ENCODE peak calls at places on chromosomes 2 and 18, in seven cellular contexts. One of them, this sample, is unnamed.
A peak's percentile ranks its signal among the peaks of the same experiment; 100 is the strongest.

GRCh38 chr2:1867141-1867540 is 122.8 kb upstream of the PXDN start:
- DNase-seq in body of pancreas: no peak
- DNase-seq in mesendoderm: no peak
- DNase-seq in tibial artery: no peak
- DNase-seq in prostate gland: no peak
- DNase-seq in adrenal gland: no peak
- DNase-seq in iPS DF 6.9: no peak
- DNase-seq in this sample: no peak

GRCh38 chr18:25284861-25285574 is 66.9 kb downstream of the ZNF521 start:
- DNase-seq in prostate gland: no peak
- DNase-seq in tibial artery: no peak
- DNase-seq in adrenal gland: no peak
- DNase-seq in iPS DF 6.9: no peak
- DNase-seq in mesendoderm: peak; percentile 14
- DNase-seq in body of pancreas: no peak
- DNase-seq in this sample: peak; percentile 70

GRCh38 chr2:45731146-45731545 is 79.7 kb downstream of the PRKCE start:
- DNase-seq in body of pancreas: no peak
- DNase-seq in mesendoderm: no peak
- DNase-seq in prostate gland: no peak
- DNase-seq in tibial artery: no peak
- DNase-seq in iPS DF 6.9: no peak
- DNase-seq in adrenal gland: no peak
- DNase-seq in this sample: no peak

GRCh38 chr18:38493991-38494559 is 928.5 kb upstream of the CELF4 start:
- DNase-seq in prostate gland: no peak
- DNase-seq in tibial artery: no peak
- DNase-seq in adrenal gland: no peak
- DNase-seq in body of pancreas: no peak
- DNase-seq in iPS DF 6.9: no peak
- DNase-seq in mesendoderm: peak; percentile 16
- DNase-seq in this sample: no peak

GRCh38 chr18:12352188-12352587 is 24.8 kb downstream of the AFG3L2 start:
- DNase-seq in mesendoderm: no peak
- DNase-seq in prostate gland: no peak
- DNase-seq in adrenal gland: no peak
- DNase-seq in tibial artery: no peak
- DNase-seq in iPS DF 6.9: no peak
- DNase-seq in body of pancreas: no peak
- DNase-seq in this sample: no peak

GRCh38 chr18:76231402-76231801 is 263.6 kb downstream of the ZNF516 start:
- DNase-seq in prostate gland: no peak
- DNase-seq in mesendoderm: peak; percentile 13
- DNase-seq in adrenal gland: no peak
- DNase-seq in body of pancreas: no peak
- DNase-seq in iPS DF 6.9: no peak
- DNase-seq in tibial artery: no peak
- DNase-seq in this sample: no peak

GRCh38 chr2:37586663-37587409 is 84.6 kb downstream of the CDC42EP3 start:
- DNase-seq in prostate gland: no peak
- DNase-seq in mesendoderm: no peak
- DNase-seq in tibial artery: no peak
- DNase-seq in body of pancreas: no peak
- DNase-seq in adrenal gland: no peak
- DNase-seq in iPS DF 6.9: no peak
- DNase-seq in this sample: no peak

GRCh38 chr2:146363731-146364130 is 1481.1 kb upstream of the ACVR2A start:
- DNase-seq in prostate gland: no peak
- DNase-seq in mesendoderm: no peak
- DNase-seq in adrenal gland: no peak
- DNase-seq in iPS DF 6.9: no peak
- DNase-seq in tibial artery: no peak
- DNase-seq in body of pancreas: no peak
- DNase-seq in this sample: no peak

GRCh38 chr2:54726940-54727339 is 3.5 kb downstream of the EML6 start:
- DNase-seq in iPS DF 6.9: no peak
- DNase-seq in tibial artery: no peak
- DNase-seq in mesendoderm: no peak
- DNase-seq in body of pancreas: no peak
- DNase-seq in adrenal gland: no peak
- DNase-seq in prostate gland: no peak
- DNase-seq in this sample: no peak

GRCh38 chr2:6694555-6694954 is 171.2 kb downstream of the CMPK2 start:
- DNase-seq in adrenal gland: no peak
- DNase-seq in iPS DF 6.9: no peak
- DNase-seq in prostate gland: no peak
- DNase-seq in tibial artery: no peak
- DNase-seq in mesendoderm: no peak
- DNase-seq in body of pancreas: peak; percentile 13
- DNase-seq in this sample: peak; percentile 53

GRCh38 chr2:19682493-19682892 is 219.3 kb downstream of the TTC32 start:
- DNase-seq in adrenal gland: no peak
- DNase-seq in body of pancreas: no peak
- DNase-seq in mesendoderm: no peak
- DNase-seq in prostate gland: no peak
- DNase-seq in iPS DF 6.9: no peak
- DNase-seq in tibial artery: no peak
- DNase-seq in this sample: no peak

GRCh38 chr2:99448556-99448955 is 41.3 kb downstream of the REV1 start:
- DNase-seq in iPS DF 6.9: no peak
- DNase-seq in adrenal gland: no peak
- DNase-seq in mesendoderm: no peak
- DNase-seq in body of pancreas: no peak
- DNase-seq in tibial artery: no peak
- DNase-seq in prostate gland: no peak
- DNase-seq in this sample: no peak

GRCh38 chr2:133434962-133435668 is 133.1 kb downstream of the NCKAP5 start:
- DNase-seq in tibial artery: no peak
- DNase-seq in iPS DF 6.9: no peak
- DNase-seq in adrenal gland: peak; percentile 87
- DNase-seq in body of pancreas: no peak
- DNase-seq in prostate gland: no peak
- DNase-seq in mesendoderm: peak; percentile 44
- DNase-seq in this sample: peak; percentile 46

GRCh38 chr2:190181066-190181681 is 118.6 kb upstream of the MSTN start:
- DNase-seq in mesendoderm: no peak
- DNase-seq in iPS DF 6.9: no peak
- DNase-seq in prostate gland: peak; percentile 12
- DNase-seq in body of pancreas: no peak
- DNase-seq in tibial artery: no peak
- DNase-seq in adrenal gland: no peak
- DNase-seq in this sample: no peak

GRCh38 chr18:63043516-63043915 is 276.1 kb downstream of the BCL2 start:
- DNase-seq in mesendoderm: no peak
- DNase-seq in body of pancreas: no peak
- DNase-seq in prostate gland: no peak
- DNase-seq in iPS DF 6.9: no peak
- DNase-seq in adrenal gland: no peak
- DNase-seq in tibial artery: no peak
- DNase-seq in this sample: no peak

GRCh38 chr2:26164641-26165211 is 8.2 kb upstream of the GAREM2 start:
- DNase-seq in mesendoderm: no peak
- DNase-seq in adrenal gland: no peak
- DNase-seq in body of pancreas: no peak
- DNase-seq in iPS DF 6.9: no peak
- DNase-seq in tibial artery: no peak
- DNase-seq in prostate gland: no peak
- DNase-seq in this sample: no peak

GRCh38 chr2:673615-674318 is 3.4 kb downstream of the TMEM18 start:
- DNase-seq in iPS DF 6.9: no peak
- DNase-seq in prostate gland: no peak
- DNase-seq in tibial artery: no peak
- DNase-seq in body of pancreas: no peak
- DNase-seq in mesendoderm: peak; percentile 6
- DNase-seq in adrenal gland: no peak
- DNase-seq in this sample: no peak

GRCh38 chr18:69233465-69234054 is 167.1 kb upstream of the DOK6 start:
- DNase-seq in body of pancreas: no peak
- DNase-seq in tibial artery: no peak
- DNase-seq in mesendoderm: no peak
- DNase-seq in iPS DF 6.9: no peak
- DNase-seq in prostate gland: no peak
- DNase-seq in adrenal gland: no peak
- DNase-seq in this sample: no peak

GRCh38 chr2:23330214-23330613 is 54.8 kb upstream of the KLHL29 start:
- DNase-seq in prostate gland: no peak
- DNase-seq in mesendoderm: peak; percentile 88
- DNase-seq in adrenal gland: no peak
- DNase-seq in tibial artery: no peak
- DNase-seq in iPS DF 6.9: peak; percentile 39
- DNase-seq in body of pancreas: no peak
- DNase-seq in this sample: no peak

GRCh38 chr2:226660524-226660923 is 139.1 kb downstream of the IRS1 start:
- DNase-seq in mesendoderm: peak; percentile 36
- DNase-seq in prostate gland: no peak
- DNase-seq in body of pancreas: peak; percentile 19
- DNase-seq in adrenal gland: peak; percentile 85
- DNase-seq in tibial artery: peak; percentile 88
- DNase-seq in iPS DF 6.9: no peak
- DNase-seq in this sample: peak; percentile 58

GRCh38 chr18:38415811-38416210 is 850.2 kb upstream of the CELF4 start:
- DNase-seq in mesendoderm: no peak
- DNase-seq in body of pancreas: no peak
- DNase-seq in iPS DF 6.9: no peak
- DNase-seq in adrenal gland: no peak
- DNase-seq in prostate gland: no peak
- DNase-seq in tibial artery: no peak
- DNase-seq in this sample: no peak

GRCh38 chr18:57437782-57438668 is 2.9 kb downstream of the ONECUT2 start:
- DNase-seq in adrenal gland: peak; percentile 73
- DNase-seq in tibial artery: no peak
- DNase-seq in mesendoderm: peak; percentile 93
- DNase-seq in prostate gland: no peak
- DNase-seq in iPS DF 6.9: no peak
- DNase-seq in body of pancreas: peak; percentile 72
- DNase-seq in this sample: peak; percentile 61

DNA sequence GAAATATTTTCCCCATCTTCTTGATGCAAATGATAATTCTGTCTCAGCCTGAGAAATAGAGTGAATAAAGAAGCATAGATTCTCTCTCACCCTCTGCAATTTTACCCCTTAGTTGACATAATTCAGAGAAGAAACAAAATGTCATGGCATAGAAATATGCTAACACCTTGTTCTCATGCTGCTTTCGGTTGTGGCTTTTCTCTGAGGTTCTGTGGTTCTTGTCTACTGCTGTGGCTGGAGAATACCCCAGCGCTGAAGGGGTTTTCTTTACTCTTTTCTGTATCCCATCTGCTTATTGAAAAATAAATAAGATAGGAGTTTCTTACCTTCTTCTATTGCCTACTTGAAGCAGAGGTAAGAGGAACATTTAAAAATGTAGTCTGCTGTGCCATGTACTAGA is 15.4 kb upstream of the RAB27B start:
- DNase-seq in body of pancreas: no peak
- DNase-seq in iPS DF 6.9: no peak
- DNase-seq in adrenal gland: no peak
- DNase-seq in tibial artery: no peak
- DNase-seq in mesendoderm: no peak
- DNase-seq in prostate gland: no peak
- DNase-seq in this sample: no peak
- H3K27ac ChIP-seq in body of pancreas: no peak overlapping the region
- H3K27ac ChIP-seq in iPS DF 6.9: no peak overlapping the region
- H3K27ac ChIP-seq in adrenal gland: no peak overlapping the region
- H3K27ac ChIP-seq in tibial artery: no peak overlapping the region
- H3K27ac ChIP-seq in mesendoderm: no peak overlapping the region
- H3K27ac ChIP-seq in prostate gland: no peak overlapping the region
- H3K27ac ChIP-seq in this sample: no peak overlapping the region

GRCh38 chr2:193793914-193794313 is 1599.2 kb upstream of the TMEFF2 start:
- DNase-seq in adrenal gland: no peak
- DNase-seq in body of pancreas: no peak
- DNase-seq in prostate gland: no peak
- DNase-seq in iPS DF 6.9: no peak
- DNase-seq in mesendoderm: no peak
- DNase-seq in tibial artery: no peak
- DNase-seq in this sample: no peak
- H3K4me3 ChIP-seq in adrenal gland: no peak overlapping the region
- H3K4me3 ChIP-seq in body of pancreas: no peak overlapping the region
- H3K4me3 ChIP-seq in prostate gland: no peak overlapping the region
- H3K4me3 ChIP-seq in iPS DF 6.9: no peak overlapping the region
- H3K4me3 ChIP-seq in mesendoderm: no peak overlapping the region
- H3K4me3 ChIP-seq in tibial artery: no peak overlapping the region
- H3K4me3 ChIP-seq in this sample: no peak overlapping the region

GRCh38 chr2:63562751-63563150 is 25.5 kb downstream of the WDPCP start:
- DNase-seq in prostate gland: no peak
- DNase-seq in tibial artery: no peak
- DNase-seq in mesendoderm: no peak
- DNase-seq in body of pancreas: no peak
- DNase-seq in iPS DF 6.9: no peak
- DNase-seq in adrenal gland: no peak
- DNase-seq in this sample: no peak
- H3K27ac ChIP-seq in prostate gland: no peak overlapping the region
- H3K27ac ChIP-seq in tibial artery: no peak overlapping the region
- H3K27ac ChIP-seq in mesendoderm: no peak overlapping the region
- H3K27ac ChIP-seq in body of pancreas: no peak overlapping the region
- H3K27ac ChIP-seq in iPS DF 6.9: no peak overlapping the region
- H3K27ac ChIP-seq in adrenal gland: no peak overlapping the region
- H3K27ac ChIP-seq in this sample: no peak overlapping the region

GRCh38 chr2:216047417-216047816 is 34.1 kb upstream of the MREG start:
- DNase-seq in body of pancreas: no peak
- DNase-seq in prostate gland: no peak
- DNase-seq in mesendoderm: no peak
- DNase-seq in iPS DF 6.9: no peak
- DNase-seq in adrenal gland: no peak
- DNase-seq in tibial artery: no peak
- DNase-seq in this sample: no peak

GRCh38 chr2:216043949-216044348 is 30.6 kb upstream of the MREG start:
- DNase-seq in iPS DF 6.9: no peak
- DNase-seq in tibial artery: no peak
- DNase-seq in prostate gland: no peak
- DNase-seq in mesendoderm: no peak
- DNase-seq in adrenal gland: no peak
- DNase-seq in body of pancreas: no peak
- DNase-seq in this sample: no peak

GRCh38 chr2:216049452-216049851 is 32.2 kb downstream of the PECR start:
- DNase-seq in body of pancreas: no peak
- DNase-seq in prostate gland: no peak
- DNase-seq in adrenal gland: no peak
- DNase-seq in iPS DF 6.9: no peak
- DNase-seq in tibial artery: no peak
- DNase-seq in mesendoderm: no peak
- DNase-seq in this sample: no peak

GRCh38 chr2:216041438-216041837 is 28.1 kb upstream of the MREG start:
- DNase-seq in prostate gland: no peak
- DNase-seq in tibial artery: no peak
- DNase-seq in body of pancreas: no peak
- DNase-seq in iPS DF 6.9: no peak
- DNase-seq in mesendoderm: no peak
- DNase-seq in adrenal gland: no peak
- DNase-seq in this sample: no peak

DNA sequence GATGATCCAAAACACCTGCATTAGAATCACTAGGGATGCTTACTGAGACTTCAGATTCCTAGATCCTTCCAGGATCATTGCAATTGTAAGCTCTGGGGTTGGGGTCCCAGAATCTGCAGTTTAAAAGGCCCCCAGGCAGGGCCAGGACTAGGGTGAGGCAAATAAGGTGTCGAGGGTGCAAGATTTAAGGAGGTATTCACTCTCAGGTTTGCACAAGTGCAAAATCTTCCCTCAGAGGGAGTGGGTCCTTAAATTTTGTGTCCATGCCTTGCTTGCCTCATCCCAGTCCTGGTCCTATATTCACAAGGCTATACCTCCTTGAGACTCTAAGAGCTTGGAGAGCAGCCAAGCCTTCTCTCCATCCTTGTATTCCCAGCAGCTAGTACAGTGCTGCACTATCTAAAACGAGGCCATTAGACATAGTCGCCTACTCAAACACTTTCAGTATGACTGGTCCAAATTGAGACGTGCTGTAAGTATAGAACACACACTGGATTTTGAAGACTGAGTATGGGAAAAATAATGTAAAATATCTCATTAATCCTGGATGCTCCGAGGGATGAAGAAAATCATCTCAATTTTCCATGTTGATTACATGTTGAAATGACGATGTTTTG is 31.6 kb upstream of the MREG start:
- DNase-seq in body of pancreas: no peak
- DNase-seq in mesendoderm: no peak
- DNase-seq in adrenal gland: no peak
- DNase-seq in prostate gland: no peak
- DNase-seq in iPS DF 6.9: no peak
- DNase-seq in tibial artery: no peak
- DNase-seq in this sample: no peak
- H3K4me3 ChIP-seq in body of pancreas: no peak overlapping the region
- H3K4me3 ChIP-seq in mesendoderm: no peak overlapping the region
- H3K4me3 ChIP-seq in adrenal gland: no peak overlapping the region
- H3K4me3 ChIP-seq in prostate gland: no peak overlapping the region
- H3K4me3 ChIP-seq in iPS DF 6.9: no peak overlapping the region
- H3K4me3 ChIP-seq in tibial artery: no peak overlapping the region
- H3K4me3 ChIP-seq in this sample: no peak overlapping the region